ENCODE peak calls at places on chromosomes 1 and 21, in ten cellular contexts. One of them, this sample, is unnamed.

GRCh38 chr1:56068908-56069307 is 510.5 kb downstream of the PLPP3 start:
- DNase-seq in neural progenitor cell: no peak
- DNase-seq in GM23248: peak
- DNase-seq in MM.1S: no peak
- DNase-seq in GM12878: no peak
- DNase-seq in fibroblast of lung: peak
- DNase-seq in PC-9: no peak
- DNase-seq in mammary epithelial cell: peak
- DNase-seq in H1: no peak
- DNase-seq in GM23338: no peak
- DNase-seq in this sample: no peak

GRCh38 chr1:43622471-43622870 is 27.5 kb upstream of the KDM4A start:
- DNase-seq in neural progenitor cell: no peak
- DNase-seq in GM23248: peak
- DNase-seq in MM.1S: no peak
- DNase-seq in GM12878: no peak
- DNase-seq in fibroblast of lung: peak
- DNase-seq in PC-9: no peak
- DNase-seq in mammary epithelial cell: no peak
- DNase-seq in H1: no peak
- DNase-seq in GM23338: no peak
- DNase-seq in this sample: no peak

GRCh38 chr1:67148516-67149178 is 13.9 kb upstream of the C1orf141 start:
- DNase-seq in neural progenitor cell: no peak
- DNase-seq in GM23248: peak
- DNase-seq in MM.1S: no peak
- DNase-seq in GM12878: no peak
- DNase-seq in fibroblast of lung: no peak
- DNase-seq in PC-9: peak
- DNase-seq in mammary epithelial cell: peak
- DNase-seq in H1: no peak
- DNase-seq in GM23338: no peak
- DNase-seq in this sample: no peak

GRCh38 chr1:37153701-37154100 is 119.4 kb upstream of the GRIK3 start:
- DNase-seq in neural progenitor cell: no peak
- DNase-seq in GM23248: no peak
- DNase-seq in MM.1S: no peak
- DNase-seq in GM12878: no peak
- DNase-seq in fibroblast of lung: no peak
- DNase-seq in PC-9: no peak
- DNase-seq in mammary epithelial cell: no peak
- DNase-seq in H1: no peak
- DNase-seq in GM23338: no peak
- DNase-seq in this sample: no peak

GRCh38 chr1:208047476-208047934 is 136.6 kb upstream of the CD34 start:
- DNase-seq in neural progenitor cell: no peak
- DNase-seq in GM23248: peak
- DNase-seq in MM.1S: no peak
- DNase-seq in GM12878: no peak
- DNase-seq in fibroblast of lung: peak
- DNase-seq in PC-9: no peak
- DNase-seq in mammary epithelial cell: peak
- DNase-seq in H1: no peak
- DNase-seq in GM23338: no peak
- DNase-seq in this sample: no peak

GRCh38 chr1:175191654-175192053 is 922 bp downstream of the KIAA0040 start:
- DNase-seq in neural progenitor cell: peak
- DNase-seq in GM23248: peak
- DNase-seq in MM.1S: peak
- DNase-seq in GM12878: no peak
- DNase-seq in fibroblast of lung: no peak
- DNase-seq in PC-9: no peak
- DNase-seq in mammary epithelial cell: peak
- DNase-seq in H1: no peak
- DNase-seq in GM23338: peak
- DNase-seq in this sample: no peak

GRCh38 chr1:118123436-118123835 is 61.6 kb downstream of the SPAG17 start:
- DNase-seq in neural progenitor cell: no peak
- DNase-seq in GM23248: no peak
- DNase-seq in MM.1S: no peak
- DNase-seq in GM12878: no peak
- DNase-seq in fibroblast of lung: no peak
- DNase-seq in PC-9: no peak
- DNase-seq in mammary epithelial cell: no peak
- DNase-seq in H1: no peak
- DNase-seq in GM23338: no peak
- DNase-seq in this sample: no peak

GRCh38 chr1:167575649-167576048 is 22.1 kb upstream of the CREG1 start:
- DNase-seq in neural progenitor cell: no peak
- DNase-seq in GM23248: no peak
- DNase-seq in MM.1S: no peak
- DNase-seq in GM12878: no peak
- DNase-seq in fibroblast of lung: no peak
- DNase-seq in PC-9: no peak
- DNase-seq in mammary epithelial cell: no peak
- DNase-seq in H1: no peak
- DNase-seq in GM23338: no peak
- DNase-seq in this sample: no peak

GRCh38 chr21:45869121-45870007 is 112.2 kb upstream of the COL6A1 start:
- DNase-seq in neural progenitor cell: no peak
- DNase-seq in GM23248: peak
- DNase-seq in MM.1S: no peak
- DNase-seq in GM12878: no peak
- DNase-seq in fibroblast of lung: peak
- DNase-seq in PC-9: no peak
- DNase-seq in mammary epithelial cell: no peak
- DNase-seq in H1: no peak
- DNase-seq in GM23338: no peak
- DNase-seq in this sample: no peak

GRCh38 chr1:214670098-214670497 is 67.1 kb downstream of the CENPF start:
- DNase-seq in neural progenitor cell: no peak
- DNase-seq in GM23248: peak
- DNase-seq in MM.1S: no peak
- DNase-seq in GM12878: no peak
- DNase-seq in fibroblast of lung: peak
- DNase-seq in PC-9: no peak
- DNase-seq in mammary epithelial cell: no peak
- DNase-seq in H1: no peak
- DNase-seq in GM23338: no peak
- DNase-seq in this sample: no peak

GRCh38 chr1:2228684-2229031 is 539 bp downstream of the SKI start:
- DNase-seq in neural progenitor cell: no peak
- DNase-seq in GM23248: peak
- DNase-seq in MM.1S: peak
- DNase-seq in GM12878: no peak
- DNase-seq in fibroblast of lung: no peak
- DNase-seq in PC-9: no peak
- DNase-seq in mammary epithelial cell: no peak
- DNase-seq in H1: no peak
- DNase-seq in GM23338: peak
- DNase-seq in this sample: no peak

GRCh38 chr1:19424651-19425570 is 60.4 kb downstream of the CAPZB start:
- DNase-seq in neural progenitor cell: no peak
- DNase-seq in GM23248: no peak
- DNase-seq in MM.1S: no peak
- DNase-seq in GM12878: no peak
- DNase-seq in fibroblast of lung: no peak
- DNase-seq in PC-9: no peak
- DNase-seq in mammary epithelial cell: no peak
- DNase-seq in H1: no peak
- DNase-seq in GM23338: no peak
- DNase-seq in this sample: no peak

GRCh38 chr1:226820935-226821718 is 49.3 kb upstream of the PSEN2 start:
- DNase-seq in neural progenitor cell: no peak
- DNase-seq in GM23248: peak
- DNase-seq in MM.1S: no peak
- DNase-seq in GM12878: no peak
- DNase-seq in fibroblast of lung: peak
- DNase-seq in PC-9: no peak
- DNase-seq in mammary epithelial cell: peak
- DNase-seq in H1: no peak
- DNase-seq in GM23338: no peak
- DNase-seq in this sample: no peak

GRCh38 chr1:45266151-45266801 is 59.9 kb upstream of the ZSWIM5 start:
- DNase-seq in neural progenitor cell: no peak
- DNase-seq in GM23248: peak
- DNase-seq in MM.1S: no peak
- DNase-seq in GM12878: no peak
- DNase-seq in fibroblast of lung: peak
- DNase-seq in PC-9: peak
- DNase-seq in mammary epithelial cell: peak
- DNase-seq in H1: no peak
- DNase-seq in GM23338: peak
- DNase-seq in this sample: no peak

GRCh38 chr1:204448321-204448964 is 36.8 kb upstream of the PPP1R15B start:
- DNase-seq in neural progenitor cell: no peak
- DNase-seq in GM23248: no peak
- DNase-seq in MM.1S: no peak
- DNase-seq in GM12878: no peak
- DNase-seq in fibroblast of lung: no peak
- DNase-seq in PC-9: peak
- DNase-seq in mammary epithelial cell: peak
- DNase-seq in H1: no peak
- DNase-seq in GM23338: no peak
- DNase-seq in this sample: no peak
- H3K4me3 ChIP-seq in neural progenitor cell: no peak
- H3K4me3 ChIP-seq in GM23248: no peak
- H3K4me3 ChIP-seq in MM.1S: no peak
- H3K4me3 ChIP-seq in GM12878: no peak
- H3K4me3 ChIP-seq in fibroblast of lung: no peak
- H3K4me3 ChIP-seq in PC-9: peak
- H3K4me3 ChIP-seq in mammary epithelial cell: no peak
- H3K4me3 ChIP-seq in H1: no peak
- H3K4me3 ChIP-seq in GM23338: no peak
- H3K4me3 ChIP-seq in this sample: no peak

GRCh38 chr1:217138173-217138838 is 415.1 kb upstream of the ESRRG start:
- DNase-seq in neural progenitor cell: peak
- DNase-seq in GM23248: no peak
- DNase-seq in MM.1S: no peak
- DNase-seq in GM12878: no peak
- DNase-seq in fibroblast of lung: no peak
- DNase-seq in PC-9: no peak
- DNase-seq in mammary epithelial cell: no peak
- DNase-seq in H1: peak
- DNase-seq in GM23338: peak
- DNase-seq in this sample: no peak
- TF ChIP-seq EZH2 in neural progenitor cell: peak
- TF ChIP-seq EZH2 in GM23248: peak
- TF ChIP-seq EZH2 in MM.1S: no peak
- TF ChIP-seq EZH2 in GM12878: no peak
- TF ChIP-seq EZH2 in fibroblast of lung: no peak
- TF ChIP-seq EZH2 in PC-9: no peak
- TF ChIP-seq EZH2 in mammary epithelial cell: peak
- TF ChIP-seq EZH2 in H1: no peak
- TF ChIP-seq EZH2 in GM23338: peak
- TF ChIP-seq EZH2 in this sample: no peak

GRCh38 chr1:50419192-50419906 is 3.9 kb downstream of the DMRTA2 start:
- DNase-seq in neural progenitor cell: peak
- DNase-seq in GM23248: peak
- DNase-seq in MM.1S: no peak
- DNase-seq in GM12878: no peak
- DNase-seq in fibroblast of lung: no peak
- DNase-seq in PC-9: no peak
- DNase-seq in mammary epithelial cell: no peak
- DNase-seq in H1: no peak
- DNase-seq in GM23338: peak
- DNase-seq in this sample: no peak
- H3K4me3 ChIP-seq in neural progenitor cell: peak
- H3K4me3 ChIP-seq in GM23248: no peak
- H3K4me3 ChIP-seq in MM.1S: no peak
- H3K4me3 ChIP-seq in GM12878: no peak
- H3K4me3 ChIP-seq in fibroblast of lung: no peak
- H3K4me3 ChIP-seq in PC-9: no peak
- H3K4me3 ChIP-seq in mammary epithelial cell: no peak
- H3K4me3 ChIP-seq in H1: no peak
- H3K4me3 ChIP-seq in GM23338: peak
- H3K4me3 ChIP-seq in this sample: no peak

GRCh38 chr1:234782821-234783220 is 172.8 kb upstream of the IRF2BP2 start:
- DNase-seq in neural progenitor cell: peak
- DNase-seq in GM23248: no peak
- DNase-seq in MM.1S: no peak
- DNase-seq in GM12878: no peak
- DNase-seq in fibroblast of lung: no peak
- DNase-seq in PC-9: no peak
- DNase-seq in mammary epithelial cell: no peak
- DNase-seq in H1: no peak
- DNase-seq in GM23338: peak
- DNase-seq in this sample: no peak

GRCh38 chr1:234780112-234780511 is 170.1 kb upstream of the IRF2BP2 start:
- DNase-seq in neural progenitor cell: no peak
- DNase-seq in GM23248: no peak
- DNase-seq in MM.1S: no peak
- DNase-seq in GM12878: no peak
- DNase-seq in fibroblast of lung: no peak
- DNase-seq in PC-9: no peak
- DNase-seq in mammary epithelial cell: no peak
- DNase-seq in H1: no peak
- DNase-seq in GM23338: no peak
- DNase-seq in this sample: no peak

GRCh38 chr1:234780531-234781162 is 170.7 kb upstream of the IRF2BP2 start:
- DNase-seq in neural progenitor cell: peak
- DNase-seq in GM23248: no peak
- DNase-seq in MM.1S: no peak
- DNase-seq in GM12878: no peak
- DNase-seq in fibroblast of lung: no peak
- DNase-seq in PC-9: no peak
- DNase-seq in mammary epithelial cell: no peak
- DNase-seq in H1: peak
- DNase-seq in GM23338: peak
- DNase-seq in this sample: no peak

GRCh38 chr1:234782057-234782800 is 172.3 kb upstream of the IRF2BP2 start:
- DNase-seq in neural progenitor cell: peak
- DNase-seq in GM23248: peak
- DNase-seq in MM.1S: no peak
- DNase-seq in GM12878: no peak
- DNase-seq in fibroblast of lung: peak
- DNase-seq in PC-9: no peak
- DNase-seq in mammary epithelial cell: no peak
- DNase-seq in H1: no peak
- DNase-seq in GM23338: no peak
- DNase-seq in this sample: no peak

DNA sequence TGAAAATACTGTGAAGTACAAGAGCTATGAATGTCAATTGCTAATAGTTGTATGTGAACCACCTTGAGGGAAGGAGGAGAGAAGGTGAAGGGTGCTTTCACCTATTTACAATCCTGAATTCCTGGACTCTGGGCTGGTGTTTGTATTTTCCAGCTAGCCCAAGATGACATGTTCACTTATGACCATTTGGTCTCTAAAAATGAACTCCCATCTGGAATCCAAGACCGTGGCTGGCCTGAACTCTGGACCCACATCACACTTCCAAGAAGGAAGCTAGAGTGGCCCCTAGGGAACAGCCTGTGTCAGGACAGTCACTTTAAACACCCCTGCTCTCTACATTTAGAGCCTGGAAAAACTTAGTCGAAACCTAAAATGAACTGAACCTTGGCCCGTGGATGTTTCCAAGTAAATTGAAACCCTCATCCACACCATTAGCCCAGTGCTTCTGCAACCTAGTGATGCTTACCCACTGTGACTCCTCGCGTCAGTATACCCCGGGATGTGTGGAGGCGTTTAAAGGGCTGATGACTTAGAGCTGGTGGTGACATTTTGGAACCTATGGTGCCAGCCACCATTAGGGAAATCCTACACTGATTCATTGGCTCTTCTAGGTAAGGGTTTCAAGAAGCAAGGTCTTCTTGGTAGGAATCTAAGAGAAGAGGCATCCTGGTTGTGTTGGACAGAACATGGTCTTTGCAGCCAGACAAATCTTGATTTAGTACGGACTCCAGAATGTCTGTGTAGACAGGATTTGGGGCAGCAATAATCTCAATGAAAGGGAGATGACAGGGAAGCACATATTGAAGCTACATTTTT is 171.5 kb upstream of the IRF2BP2 start:
- DNase-seq in neural progenitor cell: peak
- DNase-seq in GM23248: no peak
- DNase-seq in MM.1S: no peak
- DNase-seq in GM12878: no peak
- DNase-seq in fibroblast of lung: no peak
- DNase-seq in PC-9: no peak
- DNase-seq in mammary epithelial cell: no peak
- DNase-seq in H1: no peak
- DNase-seq in GM23338: peak
- DNase-seq in this sample: no peak
- TF ChIP-seq EZH2 in neural progenitor cell: peak
- TF ChIP-seq EZH2 in GM23248: no peak
- TF ChIP-seq EZH2 in MM.1S: no peak
- TF ChIP-seq EZH2 in GM12878: no peak
- TF ChIP-seq EZH2 in fibroblast of lung: peak
- TF ChIP-seq EZH2 in PC-9: no peak
- TF ChIP-seq EZH2 in mammary epithelial cell: peak
- TF ChIP-seq EZH2 in H1: no peak
- TF ChIP-seq EZH2 in GM23338: no peak
- TF ChIP-seq EZH2 in this sample: no peak

This sample was measured in SK-N-MC.